ENCODE peak calls at places on chromosomes 7 and 10, in six cellular contexts. O is brain microvascular endothelial cell, F is heart left ventricle, R is astrocyte, T is tibial artery, H is psoas muscle. W is an unnamed sample.

GRCh38 chr10:33252794-33253203 is 81.7 kb downstream of the NRP1 start:
- DNase-seq in O (peak; percentile 47), F (no peak), R (peak; percentile 86), T (no peak), H (no peak), W (no peak)

GRCh38 chr10:71698737-71699136 is 20.8 kb downstream of the C10orf105 start:
- DNase-seq in O (no peak), F (no peak), R (no peak), T (no peak), H (no peak), W (no peak)

GRCh38 chr10:1198453-1199344 is 142.5 kb downstream of the WDR37 start:
- DNase-seq in O (no peak), F (no peak), R (no peak), T (peak; percentile 9), H (no peak), W (no peak)

GRCh38 chr10:47095848-47096612 is 184.8 kb downstream of the PTPN20 start:
- DNase-seq in O (no peak), F (no peak), R (no peak), T (no peak), H (no peak), W (no peak)

GRCh38 chr7:130872756-130873448 is 138.9 kb upstream of the KLF14 start:
- DNase-seq in O (no peak), F (no peak), R (no peak), T (no peak), H (no peak), W (no peak)

GRCh38 chr7:150449206-150449956 is 1.0 kb upstream of the GIMAP8 start:
- DNase-seq in O (no peak), F (no peak), R (no peak), T (no peak), H (no peak), W (no peak)

GRCh38 chr10:89891006-89891405 is 189.6 kb downstream of the KIF20B start:
- DNase-seq in O (no peak), F (no peak), R (peak; percentile 8), T (no peak), H (no peak), W (no peak)

GRCh38 chr7:151438864-151439601 is 908 bp downstream of the CRYGN start:
- DNase-seq in O (no peak), F (no peak), R (no peak), T (no peak), H (no peak), W (no peak)

GRCh38 chr7:105656922-105657521 is 75.7 kb upstream of the EFCAB10 start:
- DNase-seq in O (no peak), F (no peak), R (no peak), T (peak; percentile 56), H (no peak), W (no peak)

GRCh38 chr7:28180364-28181147 is at the start of gene JAZF1:
- DNase-seq in O (no peak), F (peak; percentile 76), R (no peak), T (peak; percentile 45), H (peak; percentile 63), W (no peak)

GRCh38 chr7:141071260-141071854 is 2.5 kb upstream of the TMEM178B start:
- DNase-seq in O (no peak), F (peak; percentile 48), R (no peak), T (no peak), H (peak; percentile 35), W (no peak)

GRCh38 chr7:156833311-156833710 is 59.7 kb downstream of the LMBR1 start:
- DNase-seq in O (no peak), F (no peak), R (no peak), T (no peak), H (no peak), W (no peak)

GRCh38 chr10:5639066-5639465 is 27.3 kb downstream of the ASB13 start:
- DNase-seq in O (no peak), F (no peak), R (no peak), T (no peak), H (no peak), W (no peak)

GRCh38 chr7:148883233-148884048 is 650 bp downstream of the EZH2 start:
- DNase-seq in O (no peak), F (peak; percentile 46), R (no peak), T (peak; percentile 44), H (peak; percentile 51), W (no peak)

GRCh38 chr7:74027683-74028320 is at the start of gene ELN:
- DNase-seq in O (no peak), F (peak; percentile 89), R (peak; percentile 51), T (peak; percentile 94), H (peak; percentile 87), W (no peak)

GRCh38 chr10:93142534-93142933 is 68.8 kb downstream of the CYP26A1 start:
- DNase-seq in O (no peak), F (no peak), R (no peak), T (no peak), H (no peak), W (no peak)

GRCh38 chr7:35875292-35875691 is 74.4 kb downstream of the SEPTIN7 start:
- DNase-seq in O (peak; percentile 55), F (no peak), R (peak; percentile 17), T (no peak), H (no peak), W (no peak)

GRCh38 chr7:55550838-55551537 is 21.3 kb downstream of the VOPP1 start:
- DNase-seq in O (no peak), F (no peak), R (no peak), T (no peak), H (no peak), W (no peak)

GRCh38 chr10:15486404-15486803 is 115.3 kb upstream of the FAM171A1 start:
- DNase-seq in O (peak; percentile 54), F (no peak), R (peak; percentile 67), T (no peak), H (no peak), W (peak; percentile 55)

GRCh38 chr7:44581426-44581906 is 565 bp downstream of the TMED4 start:
- DNase-seq in O (no peak), F (no peak), R (no peak), T (no peak), H (no peak), W (no peak)

GRCh38 chr10:33876547-33877400 is 542.3 kb upstream of the NRP1 start:
- DNase-seq in O (no peak), F (no peak), R (no peak), T (peak; percentile 29), H (no peak), W (no peak)

GRCh38 chr10:28845009-28845682 is 167.8 kb downstream of the BAMBI start:
- DNase-seq in O (peak; percentile 96), F (no peak), R (peak; percentile 88), T (no peak), H (no peak), W (no peak)

GRCh38 chr10:12308976-12309375 is 40.4 kb upstream of the CAMK1D start:
- DNase-seq in O (no peak), F (no peak), R (no peak), T (no peak), H (no peak), W (no peak)

DNA sequence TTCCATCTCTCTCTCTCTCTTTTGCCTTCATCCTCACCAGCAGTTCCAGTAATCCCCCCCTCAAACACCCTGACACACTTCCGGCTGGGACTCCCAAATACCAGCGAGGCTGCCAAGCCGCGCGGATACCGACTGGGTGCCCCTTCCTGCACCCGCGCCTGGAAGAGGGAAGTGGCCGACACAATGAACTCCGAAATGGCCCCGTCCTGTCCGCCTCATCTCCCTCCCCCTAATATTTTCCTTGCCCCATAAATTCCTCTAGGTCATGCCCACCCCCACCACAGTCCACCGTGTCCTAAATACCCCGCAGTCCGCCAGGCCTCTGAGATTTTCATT is 1.8 kb upstream of the HOXA9 start:
- DNase-seq in O (no peak), F (no peak), R (no peak), T (no peak), H (no peak), W (no peak)
- H3K36me3 ChIP-seq in O (no peaks in the 10 kb centered on the region), F (no peaks in the 10 kb centered on the region), R (no peaks in the 10 kb centered on the region), T (no peaks in the 10 kb centered on the region), H (no peaks in the 10 kb centered on the region), W (peaks cover 21% of the 10 kb centered on the region)

GRCh38 chr10:100567249-100567648 is 31.5 kb downstream of the HIF1AN start:
- DNase-seq in O (no peak), F (no peak), R (no peak), T (no peak), H (no peak), W (no peak)

GRCh38 chr10:100567826-100568225 is 32.1 kb downstream of the HIF1AN start:
- DNase-seq in O (no peak), F (no peak), R (no peak), T (no peak), H (no peak), W (no peak)

GRCh38 chr10:100569687-100570517 is 34.2 kb downstream of the HIF1AN start:
- DNase-seq in O (no peak), F (no peak), R (no peak), T (no peak), H (no peak), W (no peak)

GRCh38 chr10:100570518-100570865 is 34.7 kb downstream of the HIF1AN start:
- DNase-seq in O (no peak), F (no peak), R (no peak), T (no peak), H (no peak), W (no peak)

GRCh38 chr10:100568937-100569336 is 33.2 kb downstream of the HIF1AN start:
- DNase-seq in O (no peak), F (no peak), R (no peak), T (no peak), H (no peak), W (no peak)
- TF ChIP-seq CTCF in O (no peak), F (no peak), R (no peak), T (no peak), H (no peak), W (no peak)

GRCh38 chr7:155738652-155739537 is 73.4 kb downstream of the SHH start:
- DNase-seq in O (peak; percentile 80), F (peak; percentile 81), R (peak; percentile 57), T (peak; percentile 74), H (peak; percentile 73), W (peak; percentile 17)
- H3K4me3 ChIP-seq in O (no peak overlapping the region), F (no peak overlapping the region), R (no peak overlapping the region), T (no peak overlapping the region), H (no peak overlapping the region), W (no peak overlapping the region)

GRCh38 chr7:77820967-77821366 is 22.4 kb downstream of the PHTF2 start:
- DNase-seq in O (no peak), F (no peak), R (no peak), T (no peak), H (no peak), W (no peak)
- H3K36me3 ChIP-seq in O (no peaks in the 10 kb centered on the region), F (peaks cover 4% of the 10 kb centered on the region), R (no peaks in the 10 kb centered on the region), T (peaks cover 10% of the 10 kb centered on the region), H (no peaks in the 10 kb centered on the region), W (peaks cover 2% of the 10 kb centered on the region)

DNA sequence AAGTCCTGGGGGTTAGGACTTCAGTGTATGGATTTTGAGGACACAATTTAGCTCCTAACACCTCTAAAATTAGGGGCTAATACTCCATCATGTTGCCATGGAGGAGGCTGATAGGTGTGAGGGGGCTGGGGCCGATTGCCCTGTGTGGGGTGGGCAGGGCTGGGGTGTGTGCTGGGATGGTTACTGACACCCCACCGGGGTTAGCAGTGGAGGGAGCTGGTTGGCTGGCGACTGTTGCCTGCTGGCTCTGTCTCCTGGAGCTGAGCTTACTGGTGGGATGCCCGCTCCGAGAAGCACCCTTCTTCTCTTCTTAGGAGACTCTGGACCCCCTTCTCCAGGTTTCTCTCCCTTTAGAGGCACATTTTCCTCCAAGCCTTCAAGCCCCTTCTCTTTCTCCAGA is 22.2 kb upstream of the SH2D4B start:
- DNase-seq in O (no peak), F (no peak), R (no peak), T (peak; percentile 11), H (no peak), W (no peak)
- TF ChIP-seq CTCF in O (no peak), F (no peak), R (no peak), T (no peak), H (no peak), W (no peak)